ENCODE peak calls at places on chromosomes 3 and 15, in four cellular contexts. G is Peyer's patch; D is suprapubic skin; P is effector memory CD4-positive, alpha-beta T cell. Q is an unnamed sample.
A peak's percentile ranks its signal among the peaks of the same experiment; 100 is the strongest.

GRCh38 chr15:48766196-48766595 is 44.7 kb downstream of the CEP152 start:
- DNase-seq in P (no peak), G (no peak), D (no peak), Q (no peak)

GRCh38 chr3:23113455-23114171 is 89.5 kb upstream of the UBE2E2 start:
- DNase-seq in D (no peak), P (no peak), G (no peak), Q (no peak)

GRCh38 chr15:79310612-79310984 is 314 bp upstream of the TMED3 start:
- DNase-seq in D (no peak), P (no peak), G (no peak), Q (no peak)

GRCh38 chr15:90749754-90750153 is 32.6 kb downstream of the BLM start:
- DNase-seq in P (no peak), G (no peak), D (no peak), Q (no peak)

GRCh38 chr3:109188726-109189125 is 52.2 kb downstream of the C3orf85 start:
- DNase-seq in P (no peak), D (no peak), G (no peak), Q (no peak)

GRCh38 chr3:42369304-42369703 is 41.1 kb downstream of the LYZL4 start:
- DNase-seq in P (no peak), D (peak; percentile 54), G (no peak), Q (no peak)

GRCh38 chr3:100600181-100601042 is 9.0 kb upstream of the ADGRG7 start:
- DNase-seq in D (no peak), P (no peak), G (no peak), Q (peak; percentile 96)

GRCh38 chr3:27431116-27431515 is 53.1 kb downstream of the SLC4A7 start:
- DNase-seq in P (no peak), G (no peak), D (no peak), Q (no peak)

GRCh38 chr15:92075764-92076163 is 222.3 kb downstream of the SLCO3A1 start:
- DNase-seq in G (no peak), D (no peak), P (no peak), Q (no peak)

GRCh38 chr15:61250613-61251012 is 21.5 kb upstream of the RORA start:
- DNase-seq in G (no peak), D (no peak), P (no peak), Q (no peak)
- H3K4me1 ChIP-seq in G (no peaks in the 10 kb centered on the region), D (no peaks in the 10 kb centered on the region), P (no peaks in the 10 kb centered on the region), Q (no peaks in the 10 kb centered on the region)

DNA sequence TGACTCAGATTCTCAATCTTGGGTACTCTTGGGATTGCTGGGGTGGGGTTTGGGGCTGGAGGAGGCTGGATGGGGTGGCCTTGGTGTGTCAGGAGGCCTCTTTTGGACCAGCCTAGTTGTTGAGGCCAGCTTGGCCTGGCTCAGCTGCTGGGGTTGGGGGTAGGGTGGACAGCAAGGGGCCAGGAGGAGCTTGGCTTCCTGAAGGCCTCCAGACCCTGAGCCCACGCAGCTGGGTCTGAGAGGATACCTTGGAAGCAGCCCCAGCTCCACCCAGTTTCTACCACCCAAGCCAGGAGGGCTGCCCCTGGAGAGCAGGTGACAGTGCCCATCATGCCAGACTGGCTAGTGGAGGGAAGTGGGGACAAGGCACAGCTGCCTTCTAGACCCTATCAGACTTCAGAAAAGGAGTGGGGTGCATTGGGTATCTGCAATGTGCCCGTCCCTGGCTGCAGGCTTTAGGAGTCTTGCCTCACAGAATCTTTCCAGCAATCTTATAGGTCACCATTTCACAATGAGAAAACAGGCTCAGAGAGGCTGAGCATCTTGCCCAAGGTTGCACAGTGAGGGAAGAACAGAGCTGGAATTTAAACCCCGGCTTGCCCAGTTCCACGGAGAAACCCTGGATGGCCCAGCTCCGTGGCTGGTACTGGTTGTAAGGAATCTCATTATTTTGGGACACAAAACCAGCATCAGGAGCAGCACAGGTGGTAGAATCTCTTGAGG is 83.0 kb downstream of the LINGO1 start:
- DNase-seq in P (no peak), G (no peak), D (no peak), Q (no peak)
- H3K4me1 ChIP-seq in P (no peaks in the 10 kb centered on the region), G (no peaks in the 10 kb centered on the region), D (no peaks in the 10 kb centered on the region), Q (no peaks in the 10 kb centered on the region)

GRCh38 chr3:51397389-51397788 is 6.3 kb downstream of the RBM15B start:
- DNase-seq in D (no peak), P (no peak), G (no peak), Q (no peak)
- H3K4me1 ChIP-seq in D (peaks cover 29% of the 10 kb centered on the region), P (peaks cover 23% of the 10 kb centered on the region), G (peaks cover 3% of the 10 kb centered on the region), Q (no peaks in the 10 kb centered on the region)

DNA sequence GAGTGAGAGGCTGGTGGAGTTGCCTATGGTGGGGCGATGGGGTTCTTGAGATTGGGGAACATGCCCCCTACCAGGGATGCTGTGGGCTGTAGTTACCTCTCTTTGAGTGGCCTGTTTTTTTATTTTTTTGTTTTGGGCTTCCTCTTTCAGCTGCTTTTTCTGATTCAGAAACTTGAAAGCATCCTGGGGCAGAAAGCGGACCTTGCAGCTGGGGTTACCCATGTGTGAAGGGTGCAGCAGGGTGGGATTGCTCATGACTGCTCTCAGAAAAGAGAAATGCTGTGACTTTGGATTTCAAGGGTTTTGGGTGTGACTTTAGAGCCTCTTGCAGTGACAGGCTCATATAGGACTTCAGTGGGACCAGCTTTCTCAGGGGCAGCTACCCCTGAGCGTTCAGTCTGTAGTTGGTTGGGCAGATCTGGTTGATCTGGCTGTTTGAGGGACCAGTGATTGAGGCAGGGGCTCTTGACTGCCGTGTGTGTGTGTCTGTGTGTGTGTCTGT is 1.8 kb downstream of the LIMD1 start:
- DNase-seq in P (no peak), G (peak; percentile 80), D (no peak), Q (no peak)
- H3K4me1 ChIP-seq in P (peaks cover 58% of the 10 kb centered on the region), G (peaks cover 21% of the 10 kb centered on the region), D (peaks cover 81% of the 10 kb centered on the region), Q (peaks cover 23% of the 10 kb centered on the region)

Q was measured in RWPE2.